ENCODE peak calls at places on chromosomes 4 and X, in six cellular contexts. P is HepG2, X is lower lobe of right lung, Q is adrenal gland, M is colonic mucosa, J is IMR-90. S is an unnamed sample.

GRCh38 chr4:100848865-100849264 is 331.0 kb upstream of the EMCN start:
- DNase-seq in P (no peak), X (no peak), Q (no peak), M (no peak), J (no peak), S (no peak)

GRCh38 chrX:24513416-24513815 is 48.3 kb downstream of the PDK3 start:
- DNase-seq in P (no peak), X (no peak), Q (no peak), M (no peak), J (no peak), S (no peak)

GRCh38 chr4:139857021-139857420 is 191.4 kb downstream of the MGST2 start:
- DNase-seq in P (peak; percentile 77), X (no peak), Q (no peak), M (no peak), J (peak; percentile 10), S (peak; percentile 41)

GRCh38 chr4:145626623-145626982 is 7.4 kb downstream of the MMAA start:
- DNase-seq in P (no peak), X (no peak), Q (no peak), M (no peak), J (peak; percentile 32), S (no peak)

GRCh38 chr4:127601029-127601428 is 31.7 kb upstream of the INTU start:
- DNase-seq in P (no peak), X (no peak), Q (no peak), M (no peak), J (peak; percentile 43), S (no peak)

GRCh38 chrX:45400380-45400779 is 199.7 kb upstream of the DIPK2B start:
- DNase-seq in P (no peak), X (no peak), Q (no peak), M (no peak), J (peak; percentile 40), S (no peak)

GRCh38 chr4:13765535-13765934 is 138.0 kb upstream of the BOD1L1 start:
- DNase-seq in P (no peak), X (no peak), Q (no peak), M (no peak), J (peak; percentile 6), S (no peak)

GRCh38 chrX:85326234-85327059 is 53.0 kb downstream of the POF1B start:
- DNase-seq in P (no peak), X (peak; percentile 8), Q (no peak), M (no peak), J (no peak), S (no peak)

GRCh38 chr4:63717384-63717783 is 691.9 kb downstream of the TECRL start:
- DNase-seq in P (peak; percentile 21), X (no peak), Q (no peak), M (no peak), J (no peak), S (no peak)

GRCh38 chr4:17285747-17286146 is 226.1 kb downstream of the QDPR start:
- DNase-seq in P (no peak), X (no peak), Q (no peak), M (no peak), J (no peak), S (no peak)

GRCh38 chrX:1661048-1661921 is 46.4 kb downstream of the ASMT start:
- DNase-seq in P (peak; percentile 13), X (peak; percentile 79), Q (peak; percentile 48), M (peak; percentile 33), J (no peak), S (peak; percentile 9)

GRCh38 chr4:6699903-6700302 is 6.2 kb downstream of the S100P start:
- DNase-seq in P (no peak), X (no peak), Q (no peak), M (no peak), J (no peak), S (no peak)

GRCh38 chr4:144504853-144505252 is 141.1 kb upstream of the HHIP start:
- DNase-seq in P (no peak), X (no peak), Q (no peak), M (no peak), J (no peak), S (no peak)

GRCh38 chr4:76738081-76738931 is 159.6 kb downstream of the SOWAHB start:
- DNase-seq in P (no peak), X (no peak), Q (peak; percentile 80), M (no peak), J (peak; percentile 92), S (no peak)

GRCh38 chr4:119525005-119525749 is 103.4 kb downstream of the PDE5A start:
- DNase-seq in P (peak; percentile 81), X (no peak), Q (no peak), M (no peak), J (peak; percentile 91), S (no peak)

GRCh38 chr4:120714581-120714980 is 207.9 kb downstream of the PRDM5 start:
- DNase-seq in P (no peak), X (no peak), Q (no peak), M (no peak), J (no peak), S (no peak)

GRCh38 chr4:147737623-147738022 is 5.7 kb downstream of the ARHGAP10 start:
- DNase-seq in P (no peak), X (no peak), Q (no peak), M (no peak), J (no peak), S (no peak)

GRCh38 chr4:7287918-7288280 is 95.6 kb downstream of the SORCS2 start:
- DNase-seq in P (no peak), X (no peak), Q (no peak), M (no peak), J (no peak), S (no peak)

GRCh38 chr4:82367438-82368097 is 6.2 kb downstream of the HNRNPD start:
- DNase-seq in P (no peak), X (no peak), Q (no peak), M (no peak), J (no peak), S (no peak)

GRCh38 chrX:13180807-13181206 is 136.4 kb upstream of the FAM9C start:
- DNase-seq in P (no peak), X (no peak), Q (no peak), M (no peak), J (peak; percentile 49), S (no peak)

GRCh38 chr4:122775987-122776836 is 43.7 kb downstream of the BBS12 start:
- DNase-seq in P (no peak), X (no peak), Q (no peak), M (no peak), J (no peak), S (no peak)

GRCh38 chr4:83947111-83947510 is 411.2 kb downstream of the GPAT3 start:
- DNase-seq in P (no peak), X (no peak), Q (no peak), M (no peak), J (no peak), S (no peak)

GRCh38 chr4:5940470-5941203 is 47.8 kb upstream of the CRMP1 start:
- DNase-seq in P (peak; percentile 24), X (no peak), Q (no peak), M (no peak), J (peak; percentile 10), S (no peak)

GRCh38 chrX:152932144-152932543 is 34.3 kb downstream of the ZNF185 start:
- DNase-seq in P (no peak), X (no peak), Q (no peak), M (no peak), J (no peak), S (no peak)

GRCh38 chr4:150302553-150302952 is 224.3 kb downstream of the DCLK2 start:
- DNase-seq in P (peak; percentile 74), X (no peak), Q (no peak), M (no peak), J (peak; percentile 98), S (no peak)

GRCh38 chr4:20391224-20391623 is 139.5 kb downstream of the SLIT2 start:
- DNase-seq in P (no peak), X (no peak), Q (no peak), M (no peak), J (peak; percentile 75), S (no peak)

GRCh38 chr4:159010563-159011260 is 92.2 kb upstream of the RAPGEF2 start:
- DNase-seq in P (peak; percentile 30), X (peak; percentile 70), Q (peak; percentile 83), M (peak; percentile 55), J (peak; percentile 67), S (peak; percentile 85)

GRCh38 chr4:126038492-126039236 is 723.9 kb downstream of the FAT4 start:
- DNase-seq in P (no peak), X (no peak), Q (no peak), M (no peak), J (no peak), S (no peak)
- H3K4me3 ChIP-seq in P (no peak overlapping the region), X (no peak overlapping the region), Q (no peak overlapping the region), M (no peak overlapping the region), J (no peak overlapping the region), S (no peak overlapping the region)

DNA sequence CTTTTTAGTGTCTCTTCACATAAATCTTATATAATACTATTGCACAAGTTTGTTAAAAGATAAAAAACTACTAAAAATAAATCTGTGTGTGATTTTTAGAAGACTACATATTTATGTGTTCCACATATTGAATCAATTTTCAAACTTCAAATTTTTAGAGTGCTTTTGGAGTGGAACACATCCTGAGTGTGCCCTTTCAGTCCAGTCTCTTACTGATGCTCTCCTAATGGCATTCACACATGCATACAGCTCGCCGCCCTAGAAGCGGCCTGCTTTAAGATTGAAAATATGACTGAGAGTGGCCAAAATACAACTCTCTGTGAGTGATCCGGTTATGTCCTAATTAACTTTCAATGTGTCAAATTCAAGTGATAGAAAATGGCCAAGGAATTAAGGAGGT is 628.8 kb downstream of the ANKRD50 start:
- DNase-seq in P (no peak), X (no peak), Q (no peak), M (no peak), J (no peak), S (no peak)
- H3K4me1 ChIP-seq in P (no peaks in the 10 kb centered on the region), X (no peaks in the 10 kb centered on the region), Q (no peaks in the 10 kb centered on the region), M (no peaks in the 10 kb centered on the region), J (no peaks in the 10 kb centered on the region), S (no peaks in the 10 kb centered on the region)

GRCh38 chr4:80231180-80231579 is 33.9 kb downstream of the PRDM8 start:
- DNase-seq in P (no peak), X (no peak), Q (no peak), M (no peak), J (no peak), S (no peak)

GRCh38 chr4:80229590-80229989 is 32.3 kb downstream of the PRDM8 start:
- DNase-seq in P (no peak), X (no peak), Q (no peak), M (no peak), J (no peak), S (no peak)

GRCh38 chr4:80233390-80233789 is 33.1 kb upstream of the FGF5 start:
- DNase-seq in P (no peak), X (no peak), Q (no peak), M (no peak), J (no peak), S (no peak)

GRCh38 chr4:80235451-80235850 is 31.0 kb upstream of the FGF5 start:
- DNase-seq in P (no peak), X (no peak), Q (no peak), M (no peak), J (peak; percentile 82), S (no peak)

GRCh38 chr4:80232707-80233370 is 33.6 kb upstream of the FGF5 start:
- DNase-seq in P (no peak), X (no peak), Q (no peak), M (no peak), J (no peak), S (no peak)
- H3K4me3 ChIP-seq in P (no peak overlapping the region), X (no peak overlapping the region), Q (no peak overlapping the region), M (no peak overlapping the region), J (no peak overlapping the region), S (no peak overlapping the region)

DNA sequence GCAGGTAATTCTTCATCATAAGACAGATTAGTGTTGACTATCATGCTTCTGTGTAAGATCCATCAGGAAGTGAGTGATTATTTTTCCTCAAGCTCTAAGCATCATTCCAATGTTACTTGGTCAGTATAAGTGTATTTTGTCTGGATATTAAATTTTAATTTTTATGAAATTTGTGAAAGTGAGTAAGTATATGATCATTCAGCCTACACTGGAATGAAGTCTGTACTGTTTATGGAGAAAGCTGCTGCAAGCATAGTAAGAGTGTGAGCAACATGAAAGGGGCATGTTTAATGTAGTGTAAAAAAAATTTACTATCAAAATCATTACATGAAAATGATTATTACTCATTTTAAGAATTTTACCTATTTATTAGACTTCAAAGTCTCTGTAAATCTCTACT is 84.8 kb downstream of the IL15 start:
- DNase-seq in P (no peak), X (no peak), Q (no peak), M (no peak), J (peak; percentile 36), S (no peak)
- H3K4me1 ChIP-seq in P (no peaks in the 10 kb centered on the region), X (no peaks in the 10 kb centered on the region), Q (no peaks in the 10 kb centered on the region), M (no peaks in the 10 kb centered on the region), J (no peaks in the 10 kb centered on the region), S (no peaks in the 10 kb centered on the region)